ENCODE peak calls at places on chromosomes 5 and 9, in five cellular contexts. B, O, L, Z and M are unnamed samples.

GRCh38 chr5:142597546-142598337 is 88.1 kb downstream of the FGF1 start:
- DNase-seq in L (no peak), B (peak; percentile 95), O (peak; percentile 74), Z (peak; percentile 58), M (no peak)

GRCh38 chr9:133128152-133128551 is 7.1 kb upstream of the RALGDS start:
- DNase-seq in Z (no peak), B (no peak), O (no peak), L (no peak), M (no peak)

GRCh38 chr5:156913719-156914370 is 49.2 kb downstream of the TIMD4 start:
- DNase-seq in Z (no peak), L (no peak), B (no peak), O (no peak), M (no peak)

GRCh38 chr5:25515525-25515924 is 870.7 kb upstream of the CDH10 start:
- DNase-seq in O (no peak), B (no peak), Z (no peak), L (no peak), M (no peak)

GRCh38 chr9:137972355-137972987 is 94.9 kb downstream of the CACNA1B start:
- DNase-seq in B (no peak), L (peak; percentile 17), O (no peak), Z (no peak), M (no peak)

GRCh38 chr5:132104561-132104960 is 31.0 kb downstream of the CSF2 start:
- DNase-seq in O (no peak), L (no peak), Z (no peak), B (no peak), M (no peak)

GRCh38 chr9:111743275-111743674 is 51.5 kb downstream of the SHOC1 start:
- DNase-seq in L (no peak), O (peak; percentile 87), Z (no peak), B (peak; percentile 89), M (no peak)

GRCh38 chr9:112925058-112925641 is 34.5 kb upstream of the SLC46A2 start:
- DNase-seq in B (no peak), L (no peak), O (peak; percentile 39), Z (peak; percentile 60), M (no peak)

GRCh38 chr5:42021923-42022322 is 96.8 kb downstream of the FBXO4 start:
- DNase-seq in L (no peak), O (no peak), Z (no peak), B (no peak), M (no peak)

GRCh38 chr5:69414885-69415583 is at the start of gene MARVELD2:
- DNase-seq in O (peak; percentile 77), L (peak; percentile 95), Z (no peak), B (peak; percentile 24), M (peak; percentile 90)

GRCh38 chr5:153767221-153768218 is 271.2 kb downstream of the FAM114A2 start:
- DNase-seq in B (no peak), L (no peak), O (no peak), Z (no peak), M (no peak)

GRCh38 chr5:174151579-174152181 is 106.2 kb downstream of the NSG2 start:
- DNase-seq in B (no peak), Z (no peak), L (no peak), O (no peak), M (no peak)

GRCh38 chr5:66741394-66741793 is 145.2 kb downstream of the MAST4 start:
- DNase-seq in Z (no peak), L (peak; percentile 56), O (no peak), B (no peak), M (no peak)

GRCh38 chr5:180787711-180788431 is 14.7 kb downstream of the MGAT1 start:
- DNase-seq in O (no peak), B (no peak), L (no peak), Z (no peak), M (peak; percentile 67)

GRCh38 chr9:13719981-13720380 is 440.5 kb upstream of the MPDZ start:
- DNase-seq in O (no peak), B (no peak), L (no peak), Z (no peak), M (no peak)

GRCh38 chr9:34714007-34714406 is 4.1 kb upstream of the CCL21 start:
- DNase-seq in Z (no peak), O (no peak), L (no peak), B (no peak), M (no peak)

GRCh38 chr5:141902015-141902414 is 21.7 kb upstream of the DELE1 start:
- DNase-seq in O (no peak), B (no peak), L (no peak), Z (no peak), M (no peak)

GRCh38 chr5:174414315-174414710 is 310.1 kb upstream of the MSX2 start:
- DNase-seq in Z (no peak), O (no peak), B (no peak), L (no peak), M (no peak)

GRCh38 chr5:98214240-98215051 is 559.0 kb upstream of the RGMB start:
- DNase-seq in L (no peak), O (no peak), B (no peak), Z (no peak), M (no peak)

GRCh38 chr5:8700222-8700621 is 831.3 kb downstream of the MTRR start:
- DNase-seq in L (no peak), Z (no peak), B (no peak), O (no peak), M (no peak)

GRCh38 chr5:39433123-39433522 is 8.3 kb upstream of the DAB2 start:
- DNase-seq in Z (no peak), L (no peak), O (no peak), B (no peak), M (no peak)

GRCh38 chr5:52798952-52799351 is 11.2 kb downstream of the ITGA1 start:
- DNase-seq in B (no peak), O (no peak), L (no peak), Z (no peak), M (no peak)
- H3K27ac ChIP-seq in B (peak overlapping the region; percentile 86), O (peak overlapping the region; percentile 85), L (peak overlapping the region; percentile 91), Z (no peak overlapping the region), M (peak overlapping the region; percentile 88)

DNA sequence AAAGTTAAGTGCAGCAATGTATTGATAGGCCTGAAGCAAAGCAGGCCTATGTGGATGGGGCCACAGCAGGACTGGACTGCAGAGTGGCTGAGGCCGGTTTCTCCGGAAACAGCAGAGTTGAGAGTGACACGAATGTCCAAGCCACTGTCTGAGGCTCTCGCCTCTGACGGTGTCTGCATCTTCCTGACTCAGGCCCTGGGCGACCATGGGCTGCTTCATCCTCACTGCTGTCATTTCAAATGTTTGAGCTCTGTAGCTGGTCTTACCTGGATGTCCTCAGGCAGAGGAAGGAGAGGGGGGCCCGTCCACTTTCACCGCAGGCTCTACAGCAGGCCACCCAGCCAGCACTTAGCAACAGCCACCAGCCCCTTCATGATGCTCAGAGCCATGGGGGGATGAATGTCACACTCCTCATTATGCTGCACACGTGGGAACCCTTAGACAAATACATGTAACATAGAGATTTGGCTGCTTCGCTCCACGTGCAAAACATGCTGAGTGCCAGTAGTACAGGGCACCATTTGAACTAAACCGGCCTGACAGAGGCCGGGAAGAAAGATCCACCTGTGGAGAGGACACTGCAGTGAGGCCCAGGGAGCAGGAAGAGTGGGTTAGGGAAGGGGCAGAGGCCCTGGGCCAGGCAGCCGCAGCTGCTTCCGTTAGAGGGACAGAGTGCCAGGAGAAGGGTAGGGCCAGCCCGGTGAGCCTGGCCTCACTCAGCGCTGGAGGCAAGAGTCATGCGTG is 31.7 kb upstream of the NXNL2 start:
- DNase-seq in L (no peak), O (no peak), B (no peak), Z (no peak), M (peak; percentile 56)
- TF ChIP-seq POLR2AphosphoS5 in L (no peak), O (no peak), B (no peak), Z (no peak), M (no peak)

DNA sequence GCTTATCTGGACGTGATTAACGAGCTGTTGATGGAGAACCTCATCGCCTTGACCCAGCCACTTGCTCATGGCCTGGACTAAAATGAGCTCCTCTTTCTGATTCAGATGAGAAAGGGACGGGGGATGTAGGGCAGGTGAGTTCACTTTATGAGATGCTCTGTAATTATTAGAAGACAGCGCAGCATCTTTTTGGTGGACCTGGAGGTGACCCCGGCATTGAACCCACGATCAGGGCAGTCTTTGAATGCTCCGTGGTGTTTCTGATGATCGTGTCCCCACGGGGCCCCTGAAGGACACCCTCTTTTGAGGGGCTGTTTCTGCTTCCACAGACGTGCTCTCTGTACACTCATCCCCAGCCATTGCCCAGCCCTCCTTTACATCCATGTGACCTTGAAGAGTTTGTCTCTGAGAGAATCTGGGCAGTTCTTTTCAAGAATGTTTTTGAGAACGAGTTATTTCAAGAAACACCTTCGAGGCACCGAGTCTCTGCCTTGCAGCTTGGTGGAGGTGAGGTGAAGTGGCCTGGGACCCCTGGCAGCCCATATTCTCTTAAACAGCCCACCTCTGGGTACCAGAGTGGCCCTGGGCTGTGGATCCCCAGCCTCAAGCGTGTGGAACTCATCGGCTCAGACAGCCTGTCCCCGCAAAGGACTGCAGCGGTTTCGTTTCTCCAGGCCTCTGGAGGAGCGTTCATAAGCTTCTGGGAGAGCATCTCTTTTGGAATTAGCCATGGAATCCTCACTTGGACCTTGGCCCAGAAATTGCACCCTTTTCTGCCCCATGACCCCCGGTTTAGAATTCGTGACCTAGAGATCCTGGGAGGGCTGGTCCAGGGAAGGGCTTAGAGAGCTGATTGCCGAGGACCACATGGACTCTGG is 50.3 kb downstream of the COL5A1 start:
- DNase-seq in B (no peak), Z (no peak), O (no peak), L (no peak), M (peak; percentile 60)
- H3K27ac ChIP-seq in B (no peak overlapping the region), Z (no peak overlapping the region), O (no peak overlapping the region), L (no peak overlapping the region), M (peak overlapping the region; percentile 38)

GRCh38 chr9:131747352-131747751 is 7.5 kb upstream of the RAPGEF1 start:
- DNase-seq in B (no peak), L (no peak), Z (peak; percentile 64), O (no peak), M (no peak)
- TF ChIP-seq POLR2AphosphoS5 in B (no peak), L (no peak), Z (no peak), O (no peak), M (no peak)

DNA sequence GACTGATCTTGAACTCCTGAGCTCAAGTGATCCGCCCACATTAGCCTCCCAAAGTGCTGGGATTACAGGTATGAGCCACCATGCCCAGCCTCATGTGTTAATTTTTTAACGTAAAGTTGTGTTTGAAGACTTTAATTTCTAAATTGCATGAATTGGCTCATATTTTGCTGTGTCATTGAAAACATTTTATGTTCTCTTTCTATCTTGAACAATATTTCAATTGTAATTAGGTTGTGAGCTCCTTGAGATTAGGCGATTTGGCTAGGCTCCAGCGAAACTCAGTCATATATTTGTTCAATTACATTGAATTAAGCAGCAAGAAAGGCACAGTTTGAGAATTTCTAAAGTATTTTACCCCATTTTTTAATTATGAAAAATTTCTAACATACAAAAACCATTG is 34.0 kb downstream of the GAPVD1 start:
- DNase-seq in B (no peak), Z (no peak), L (no peak), O (no peak), M (no peak)
- H3K27ac ChIP-seq in B (peak overlapping the region; percentile 9), Z (no peak overlapping the region), L (no peak overlapping the region), O (no peak overlapping the region), M (no peak overlapping the region)